ENCODE peak calls at places on chromosomes 13 and 19, in five cellular contexts. One of them, this sample, is unnamed.

GRCh38 chr13:83622422-83622784 is 259.9 kb downstream of the SLITRK1 start:
- DNase-seq in WTC11: no peak
- DNase-seq in GM12878: no peak
- DNase-seq in HepG2: no peak
- DNase-seq in K562: no peak
- DNase-seq in this sample: no peak

GRCh38 chr13:32456591-32456990 is 28.7 kb upstream of the N4BP2L1 start:
- DNase-seq in WTC11: no peak
- DNase-seq in GM12878: no peak
- DNase-seq in HepG2: no peak
- DNase-seq in K562: no peak
- DNase-seq in this sample: no peak

GRCh38 chr19:35348909-35349611 is 1.4 kb downstream of the FFAR1 start:
- DNase-seq in WTC11: no peak
- DNase-seq in GM12878: no peak
- DNase-seq in HepG2: no peak
- DNase-seq in K562: no peak
- DNase-seq in this sample: no peak

GRCh38 chr19:13748169-13748884 is 16.0 kb upstream of the MRI1 start:
- DNase-seq in WTC11: no peak
- DNase-seq in GM12878: no peak
- DNase-seq in HepG2: no peak
- DNase-seq in K562: peak; percentile 66
- DNase-seq in this sample: peak; percentile 44

GRCh38 chr13:106143930-106144709 is 391.3 kb downstream of the EFNB2 start:
- DNase-seq in WTC11: no peak
- DNase-seq in GM12878: no peak
- DNase-seq in HepG2: no peak
- DNase-seq in K562: no peak
- DNase-seq in this sample: no peak

GRCh38 chr19:8028951-8029491 is 23.5 kb upstream of the CCL25 start:
- DNase-seq in WTC11: peak; percentile 63
- DNase-seq in GM12878: no peak
- DNase-seq in HepG2: no peak
- DNase-seq in K562: peak; percentile 29
- DNase-seq in this sample: no peak

GRCh38 chr13:35252536-35253205 is 223.8 kb downstream of the MAB21L1 start:
- DNase-seq in WTC11: no peak
- DNase-seq in GM12878: peak; percentile 21
- DNase-seq in HepG2: no peak
- DNase-seq in K562: no peak
- DNase-seq in this sample: no peak

GRCh38 chr19:5144545-5145179 is 175.7 kb downstream of the KDM4B start:
- DNase-seq in WTC11: no peak
- DNase-seq in GM12878: no peak
- DNase-seq in HepG2: no peak
- DNase-seq in K562: no peak
- DNase-seq in this sample: no peak

GRCh38 chr13:112346173-112346898 is 29.8 kb upstream of the SPACA7 start:
- DNase-seq in WTC11: peak; percentile 58
- DNase-seq in GM12878: no peak
- DNase-seq in HepG2: no peak
- DNase-seq in K562: peak; percentile 6
- DNase-seq in this sample: no peak

GRCh38 chr13:110685305-110685704 is 20.6 kb downstream of the CARS2 start:
- DNase-seq in WTC11: no peak
- DNase-seq in GM12878: no peak
- DNase-seq in HepG2: no peak
- DNase-seq in K562: no peak
- DNase-seq in this sample: no peak
- TF ChIP-seq ESRRA in WTC11: no peak
- TF ChIP-seq ESRRA in GM12878: no peak
- TF ChIP-seq ESRRA in HepG2: no peak
- TF ChIP-seq ESRRA in K562: no peak
- TF ChIP-seq ESRRA in this sample: no peak

GRCh38 chr13:113586661-113587479 is 2.3 kb downstream of the TFDP1 start:
- DNase-seq in WTC11: no peak
- DNase-seq in GM12878: no peak
- DNase-seq in HepG2: no peak
- DNase-seq in K562: no peak
- DNase-seq in this sample: no peak

GRCh38 chr13:113585828-113586355 is 1.3 kb downstream of the TFDP1 start:
- DNase-seq in WTC11: no peak
- DNase-seq in GM12878: no peak
- DNase-seq in HepG2: no peak
- DNase-seq in K562: peak; percentile 24
- DNase-seq in this sample: no peak

GRCh38 chr13:113584205-113584869 is at the start of gene TFDP1:
- DNase-seq in WTC11: peak; percentile 82
- DNase-seq in GM12878: peak; percentile 63
- DNase-seq in HepG2: peak; percentile 81
- DNase-seq in K562: peak; percentile 92
- DNase-seq in this sample: peak; percentile 89

GRCh38 chr13:113582841-113583631 is 1.5 kb upstream of the TFDP1 start:
- DNase-seq in WTC11: no peak
- DNase-seq in GM12878: no peak
- DNase-seq in HepG2: peak; percentile 38
- DNase-seq in K562: no peak
- DNase-seq in this sample: no peak

DNA sequence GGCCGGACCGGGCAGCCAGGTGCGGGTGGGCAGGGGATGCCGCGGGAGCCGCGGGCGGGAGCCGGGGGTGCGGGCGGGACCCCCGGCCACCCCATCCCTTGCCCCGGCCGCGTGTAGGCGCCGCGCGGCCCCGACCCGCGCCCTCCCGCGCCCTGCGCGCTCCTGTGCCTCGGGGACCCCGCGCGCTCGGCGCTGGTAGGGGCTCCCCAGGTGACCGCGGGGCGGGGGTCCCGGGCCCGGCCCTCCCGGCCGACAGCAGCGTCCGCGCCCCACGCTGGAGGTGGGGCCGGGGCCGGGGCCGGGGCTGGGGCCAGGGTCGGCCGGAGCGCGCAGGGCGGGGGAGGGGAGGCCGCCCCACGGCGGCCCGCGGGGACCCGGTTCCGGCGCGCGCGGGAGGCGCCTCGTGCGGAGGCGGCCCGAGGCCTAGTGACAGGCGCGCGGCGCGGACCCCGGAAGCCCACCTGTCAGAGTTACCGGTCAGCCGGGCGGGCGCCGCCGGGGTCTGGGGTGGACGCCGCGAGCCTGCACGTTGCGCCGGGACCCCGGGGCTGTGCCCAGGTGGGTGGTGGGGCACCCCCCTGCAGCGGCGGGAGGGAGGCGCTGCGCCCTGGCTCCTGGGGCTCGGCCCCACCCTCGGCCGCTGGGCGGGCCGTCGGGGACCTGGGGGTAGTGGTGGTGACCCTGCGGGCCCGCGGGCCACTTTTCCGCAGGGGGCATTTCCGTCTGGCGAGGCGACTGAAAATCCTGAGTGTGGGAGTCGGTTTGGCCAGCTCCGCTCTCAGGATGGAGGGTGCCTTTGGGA is 518 bp downstream of the TFDP1 start:
- DNase-seq in WTC11: no peak
- DNase-seq in GM12878: no peak
- DNase-seq in HepG2: no peak
- DNase-seq in K562: peak; percentile 33
- DNase-seq in this sample: peak; percentile 19
- TF ChIP-seq ESRRA in WTC11: no peak
- TF ChIP-seq ESRRA in GM12878: no peak
- TF ChIP-seq ESRRA in HepG2: no peak
- TF ChIP-seq ESRRA in K562: no peak
- TF ChIP-seq ESRRA in this sample: no peak

DNA sequence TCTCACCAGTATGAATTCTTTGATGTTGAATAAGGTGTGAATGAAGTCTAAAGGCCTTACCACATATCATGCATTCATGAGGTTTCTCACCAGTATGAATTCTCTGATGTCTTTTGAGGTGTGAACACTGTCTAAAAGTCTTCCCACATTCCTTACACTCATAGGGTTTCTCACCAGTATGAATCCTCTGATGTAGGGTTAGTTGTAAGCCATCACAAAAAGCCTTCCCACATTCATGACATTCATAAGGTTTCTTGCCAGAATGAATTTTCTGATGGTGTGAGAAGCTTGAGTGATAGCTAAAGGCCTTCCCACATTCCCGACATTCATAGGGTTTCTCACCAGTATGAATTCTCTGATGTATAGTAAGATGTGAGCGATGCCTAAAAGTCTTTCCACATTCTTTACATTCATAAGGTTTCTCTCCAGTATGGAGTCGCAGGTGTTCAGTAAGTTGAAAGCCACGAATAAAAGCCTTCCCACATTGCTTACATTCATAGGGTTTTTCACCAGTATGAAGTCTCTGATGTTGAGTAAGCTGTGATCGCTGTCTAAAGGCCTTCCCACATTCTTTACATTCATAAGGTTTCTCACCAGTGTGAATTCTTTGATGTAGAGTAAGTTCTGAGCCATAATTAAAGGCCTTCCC is 27.7 kb downstream of the ZNF461 start:
- DNase-seq in WTC11: no peak
- DNase-seq in GM12878: no peak
- DNase-seq in HepG2: no peak
- DNase-seq in K562: no peak
- DNase-seq in this sample: no peak
- TF ChIP-seq ESRRA in WTC11: no peak
- TF ChIP-seq ESRRA in GM12878: no peak
- TF ChIP-seq ESRRA in HepG2: no peak
- TF ChIP-seq ESRRA in K562: no peak
- TF ChIP-seq ESRRA in this sample: no peak

GRCh38 chr13:98507060-98507797 is 69.7 kb downstream of the STK24 start:
- DNase-seq in WTC11: peak; percentile 64
- DNase-seq in GM12878: no peak
- DNase-seq in HepG2: peak; percentile 48
- DNase-seq in K562: peak; percentile 69
- DNase-seq in this sample: no peak

GRCh38 chr13:98510156-98510509 is 66.8 kb downstream of the STK24 start:
- DNase-seq in WTC11: no peak
- DNase-seq in GM12878: no peak
- DNase-seq in HepG2: no peak
- DNase-seq in K562: no peak
- DNase-seq in this sample: no peak

GRCh38 chr13:98511435-98511834 is 65.5 kb downstream of the STK24 start:
- DNase-seq in WTC11: no peak
- DNase-seq in GM12878: no peak
- DNase-seq in HepG2: no peak
- DNase-seq in K562: no peak
- DNase-seq in this sample: no peak

GRCh38 chr13:98508280-98509074 is 68.4 kb downstream of the STK24 start:
- DNase-seq in WTC11: no peak
- DNase-seq in GM12878: no peak
- DNase-seq in HepG2: peak; percentile 35
- DNase-seq in K562: no peak
- DNase-seq in this sample: peak; percentile 48

GRCh38 chr13:98509271-98510155 is 67.4 kb downstream of the STK24 start:
- DNase-seq in WTC11: no peak
- DNase-seq in GM12878: peak; percentile 79
- DNase-seq in HepG2: peak; percentile 30
- DNase-seq in K562: peak; percentile 93
- DNase-seq in this sample: peak; percentile 76
- TF ChIP-seq ESRRA in WTC11: no peak
- TF ChIP-seq ESRRA in GM12878: no peak
- TF ChIP-seq ESRRA in HepG2: no peak
- TF ChIP-seq ESRRA in K562: no peak
- TF ChIP-seq ESRRA in this sample: no peak

DNA sequence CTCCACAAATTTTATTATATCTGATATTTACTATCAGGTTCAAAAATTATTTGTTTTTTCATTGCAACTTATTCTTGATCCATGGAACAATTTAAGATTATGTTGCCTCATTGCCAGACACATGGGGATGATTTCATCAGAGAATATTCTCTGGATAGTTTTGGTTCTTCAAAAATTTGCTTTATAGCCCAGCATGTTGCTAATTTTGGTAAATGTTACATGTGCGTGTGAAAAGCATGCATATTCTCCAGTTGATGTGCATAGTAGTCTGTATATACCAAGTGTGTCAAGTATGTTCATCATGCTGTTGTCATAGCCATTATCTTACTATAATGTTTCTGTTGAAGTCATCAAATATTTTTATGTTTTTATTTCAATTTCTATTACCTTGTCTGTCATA is 122.3 kb downstream of the RFC3 start:
- DNase-seq in WTC11: no peak
- DNase-seq in GM12878: no peak
- DNase-seq in HepG2: no peak
- DNase-seq in K562: no peak
- DNase-seq in this sample: no peak
- TF ChIP-seq ESRRA in WTC11: no peak
- TF ChIP-seq ESRRA in GM12878: no peak
- TF ChIP-seq ESRRA in HepG2: no peak
- TF ChIP-seq ESRRA in K562: no peak
- TF ChIP-seq ESRRA in this sample: no peak

GRCh38 chr19:38036707-38037106 is 129.7 kb downstream of the SIPA1L3 start:
- DNase-seq in WTC11: no peak
- DNase-seq in GM12878: no peak
- DNase-seq in HepG2: no peak
- DNase-seq in K562: no peak
- DNase-seq in this sample: no peak

GRCh38 chr19:38034153-38034835 is 127.3 kb downstream of the SIPA1L3 start:
- DNase-seq in WTC11: no peak
- DNase-seq in GM12878: no peak
- DNase-seq in HepG2: no peak
- DNase-seq in K562: no peak
- DNase-seq in this sample: no peak

GRCh38 chr19:38033658-38034150 is 126.7 kb downstream of the SIPA1L3 start:
- DNase-seq in WTC11: peak; percentile 53
- DNase-seq in GM12878: peak; percentile 81
- DNase-seq in HepG2: no peak
- DNase-seq in K562: no peak
- DNase-seq in this sample: no peak

GRCh38 chr19:38037151-38037611 is 130.2 kb downstream of the SIPA1L3 start:
- DNase-seq in WTC11: no peak
- DNase-seq in GM12878: no peak
- DNase-seq in HepG2: no peak
- DNase-seq in K562: peak; percentile 46
- DNase-seq in this sample: no peak

DNA sequence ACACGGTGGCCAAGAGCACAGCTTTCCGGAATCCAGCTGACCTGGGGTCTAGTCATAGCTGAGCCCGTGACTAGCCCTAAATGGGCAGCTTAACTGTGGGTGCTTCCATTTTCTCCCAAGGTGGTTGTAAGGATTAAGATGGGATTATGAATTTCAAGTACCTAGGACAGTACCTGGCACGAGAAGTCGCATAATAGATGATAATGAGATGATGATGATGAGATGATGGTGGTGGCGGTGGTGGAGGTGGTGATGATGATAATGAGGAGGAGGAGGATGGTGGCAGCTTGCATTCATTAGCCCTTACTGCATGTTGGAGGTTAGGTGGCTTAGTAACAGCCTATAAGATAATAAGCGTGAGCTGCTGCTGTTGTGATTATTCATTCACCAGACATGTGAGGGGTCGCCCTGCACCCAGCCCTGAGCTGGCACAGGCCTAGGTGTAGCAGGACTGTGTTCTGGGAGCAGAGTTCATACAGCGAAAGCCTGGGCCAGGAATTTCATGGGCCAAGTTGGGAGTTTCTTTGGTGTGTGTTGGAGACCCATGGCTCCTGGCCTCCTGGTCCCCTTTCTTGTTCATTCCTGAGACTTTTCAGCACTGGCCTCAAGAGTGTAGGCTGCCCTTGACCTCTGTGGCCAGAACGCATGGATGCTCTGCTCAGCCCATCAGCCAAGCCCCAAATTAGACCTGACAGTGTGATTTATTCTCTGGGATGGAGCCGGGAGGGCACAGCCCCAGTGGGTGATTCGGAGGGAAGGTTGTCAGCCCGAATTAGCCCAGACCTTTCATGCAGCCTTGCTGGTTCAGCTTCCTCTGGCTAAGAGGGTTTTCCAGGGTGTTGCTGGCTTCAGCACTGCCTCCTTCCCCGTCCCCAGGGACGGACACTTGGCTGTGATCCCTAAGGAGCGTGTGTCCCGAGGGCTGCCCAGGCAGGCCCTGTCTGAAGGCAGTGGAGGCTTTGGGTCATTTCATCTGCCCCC is 128.8 kb downstream of the SIPA1L3 start:
- DNase-seq in WTC11: no peak
- DNase-seq in GM12878: no peak
- DNase-seq in HepG2: peak; percentile 6
- DNase-seq in K562: no peak
- DNase-seq in this sample: no peak
- TF ChIP-seq ESRRA in WTC11: no peak
- TF ChIP-seq ESRRA in GM12878: no peak
- TF ChIP-seq ESRRA in HepG2: no peak
- TF ChIP-seq ESRRA in K562: no peak
- TF ChIP-seq ESRRA in this sample: no peak

This sample was measured in A549.